ENCODE peak calls at places on chromosomes 3 and 15, in five cellular contexts. V is mesothelial cell of epicardium, H is NB4, M is adrenal gland, I is body of pancreas. Q is an unnamed sample.

GRCh38 chr3:177335728-177336127 is 138.4 kb upstream of the TBL1XR1 start:
- DNase-seq in V (no peak), H (peak; percentile 79), M (no peak), I (no peak), Q (no peak)

GRCh38 chr3:24004171-24004938 is 59.3 kb downstream of the NR1D2 start:
- DNase-seq in V (no peak), H (no peak), M (no peak), I (no peak), Q (no peak)

GRCh38 chr15:49370782-49371181 is 52.3 kb upstream of the FGF7 start:
- DNase-seq in V (no peak), H (peak; percentile 42), M (no peak), I (no peak), Q (no peak)

GRCh38 chr15:97196066-97197027 is 764.2 kb upstream of the ARRDC4 start:
- DNase-seq in V (no peak), H (peak; percentile 20), M (no peak), I (no peak), Q (no peak)

GRCh38 chr3:127139601-127140500 is 53.1 kb upstream of the PRR23E start:
- DNase-seq in V (no peak), H (no peak), M (no peak), I (no peak), Q (no peak)

GRCh38 chr15:42159381-42160015 is 3.1 kb upstream of the PLA2G4F start:
- DNase-seq in V (no peak), H (no peak), M (peak; percentile 59), I (no peak), Q (no peak)

GRCh38 chr15:74176262-74177208 is 3.0 kb downstream of the ISLR start:
- DNase-seq in V (no peak), H (no peak), M (peak; percentile 6), I (peak; percentile 5), Q (no peak)

GRCh38 chr3:148902173-148902791 is 37.2 kb downstream of the CPA3 start:
- DNase-seq in V (no peak), H (no peak), M (no peak), I (no peak), Q (no peak)

GRCh38 chr15:76994971-76995945 is at the start of gene PSTPIP1:
- DNase-seq in V (no peak), H (peak; percentile 92), M (peak; percentile 13), I (no peak), Q (no peak)

GRCh38 chr3:56303508-56303907 is 164.8 kb downstream of the ERC2 start:
- DNase-seq in V (peak; percentile 53), H (peak; percentile 59), M (peak; percentile 15), I (no peak), Q (no peak)

GRCh38 chr3:65833761-65834505 is 204.8 kb downstream of the MAGI1 start:
- DNase-seq in V (no peak), H (no peak), M (no peak), I (no peak), Q (no peak)

GRCh38 chr15:62740141-62741004 is 302.2 kb upstream of the TPM1 start:
- DNase-seq in V (no peak), H (no peak), M (no peak), I (no peak), Q (no peak)

GRCh38 chr3:121976727-121977126 is 45.3 kb downstream of the ILDR1 start:
- DNase-seq in V (no peak), H (no peak), M (no peak), I (no peak), Q (no peak)

GRCh38 chr3:121979734-121980449 is 42.2 kb downstream of the ILDR1 start:
- DNase-seq in V (no peak), H (no peak), M (no peak), I (no peak), Q (no peak)

GRCh38 chr3:121974601-121975111 is 47.4 kb downstream of the ILDR1 start:
- DNase-seq in V (no peak), H (no peak), M (no peak), I (no peak), Q (no peak)

GRCh38 chr3:121979246-121979645 is 42.8 kb downstream of the ILDR1 start:
- DNase-seq in V (no peak), H (no peak), M (no peak), I (no peak), Q (no peak)

GRCh38 chr3:121975702-121976302 is 46.2 kb downstream of the ILDR1 start:
- DNase-seq in V (no peak), H (no peak), M (no peak), I (no peak), Q (no peak)
- TF ChIP-seq CTCF in V (no peak), H (no peak), M (no peak), I (peak; percentile 7), Q (no peak)

DNA sequence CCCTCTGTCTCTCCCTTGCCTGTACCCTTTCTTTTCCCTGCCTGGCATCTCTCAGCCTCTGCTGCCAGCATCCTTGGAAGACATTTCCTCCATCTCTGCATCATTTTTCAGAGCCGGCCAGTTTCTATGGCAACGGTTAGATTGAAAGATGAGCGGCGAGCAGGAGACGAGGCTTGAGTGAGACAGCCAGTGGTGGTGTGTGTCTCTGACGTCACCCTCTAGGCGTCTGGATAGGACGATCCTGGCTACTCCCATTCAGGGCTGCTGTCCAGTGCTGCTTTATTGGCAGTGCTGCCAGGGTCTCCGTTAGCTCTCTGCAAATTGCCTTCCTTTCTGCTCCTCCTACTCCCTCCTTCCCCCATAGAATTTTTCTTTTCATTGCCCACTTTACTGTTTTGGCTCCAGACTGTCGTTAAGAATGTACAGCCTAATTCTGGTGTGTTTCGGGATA is 57.9 kb downstream of the TRAK1 start:
- DNase-seq in V (peak; percentile 61), H (peak; percentile 7), M (peak; percentile 60), I (no peak), Q (no peak)
- TF ChIP-seq CTCF in V (no peak), H (no peak), M (no peak), I (no peak), Q (no peak)

GRCh38 chr15:31605467-31605931 is 278.9 kb downstream of the KLF13 start:
- DNase-seq in V (no peak), H (peak; percentile 16), M (no peak), I (no peak), Q (no peak)
- TF ChIP-seq CTCF in V (no peak), H (peak; percentile 43), M (no peak), I (no peak), Q (peak; percentile 20)

GRCh38 chr3:45321607-45322391 is 66.6 kb upstream of the LARS2 start:
- DNase-seq in V (no peak), H (no peak), M (no peak), I (no peak), Q (no peak)

GRCh38 chr3:45320986-45321385 is 67.4 kb upstream of the LARS2 start:
- DNase-seq in V (no peak), H (no peak), M (no peak), I (no peak), Q (no peak)

GRCh38 chr3:45319231-45320085 is 68.9 kb upstream of the LARS2 start:
- DNase-seq in V (no peak), H (no peak), M (no peak), I (no peak), Q (no peak)

GRCh38 chr3:45325676-45326075 is 62.7 kb upstream of the LARS2 start:
- DNase-seq in V (no peak), H (no peak), M (no peak), I (no peak), Q (no peak)

GRCh38 chr3:45322616-45323015 is 65.8 kb upstream of the LARS2 start:
- DNase-seq in V (no peak), H (no peak), M (no peak), I (no peak), Q (no peak)
- TF ChIP-seq CTCF in V (no peak), H (no peak), M (no peak), I (no peak), Q (no peak)

GRCh38 chr3:32405711-32406323 is 14.2 kb downstream of the CMTM7 start:
- DNase-seq in V (no peak), H (no peak), M (no peak), I (no peak), Q (no peak)
- TF ChIP-seq CTCF in V (no peak), H (no peak), M (no peak), I (peak; percentile 14), Q (no peak)

GRCh38 chr15:25691544-25692430 is 171.3 kb downstream of the ATP10A start:
- DNase-seq in V (no peak), H (peak; percentile 17), M (no peak), I (no peak), Q (no peak)
- TF ChIP-seq CTCF in V (no peak), H (peak; percentile 25), M (no peak), I (peak; percentile 8), Q (peak; percentile 43)

GRCh38 chr3:42578054-42578453 is 3.7 kb downstream of the SEC22C start:
- DNase-seq in V (no peak), H (no peak), M (no peak), I (no peak), Q (no peak)

GRCh38 chr3:42569743-42570142 is 12.0 kb downstream of the SEC22C start:
- DNase-seq in V (no peak), H (no peak), M (no peak), I (no peak), Q (no peak)

GRCh38 chr3:42575137-42575741 is 6.5 kb downstream of the SEC22C start:
- DNase-seq in V (no peak), H (no peak), M (no peak), I (no peak), Q (no peak)

DNA sequence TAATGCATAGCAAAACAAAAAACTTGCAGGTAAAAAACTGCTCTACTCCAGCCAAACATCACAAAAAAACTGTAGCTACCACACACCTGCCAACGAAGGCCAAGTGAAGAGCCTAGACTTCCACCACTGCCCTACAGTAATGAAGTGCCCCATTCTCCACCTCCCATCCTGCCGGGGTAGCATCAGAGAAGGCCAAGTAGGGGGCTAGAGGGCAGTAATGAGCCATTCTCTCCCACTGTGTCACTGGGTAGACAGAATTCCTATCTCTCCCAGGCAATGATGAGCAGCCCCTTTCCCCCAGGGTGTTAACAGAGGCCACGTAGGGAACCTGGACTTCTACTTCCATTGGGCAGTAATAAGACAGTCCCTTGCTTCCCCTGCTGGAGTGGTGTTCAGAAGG is 9.5 kb downstream of the SEC22C start:
- DNase-seq in V (no peak), H (peak; percentile 41), M (no peak), I (peak; percentile 26), Q (no peak)
- TF ChIP-seq CTCF in V (no peak), H (peak; percentile 72), M (no peak), I (peak; percentile 17), Q (peak; percentile 70)

DNA sequence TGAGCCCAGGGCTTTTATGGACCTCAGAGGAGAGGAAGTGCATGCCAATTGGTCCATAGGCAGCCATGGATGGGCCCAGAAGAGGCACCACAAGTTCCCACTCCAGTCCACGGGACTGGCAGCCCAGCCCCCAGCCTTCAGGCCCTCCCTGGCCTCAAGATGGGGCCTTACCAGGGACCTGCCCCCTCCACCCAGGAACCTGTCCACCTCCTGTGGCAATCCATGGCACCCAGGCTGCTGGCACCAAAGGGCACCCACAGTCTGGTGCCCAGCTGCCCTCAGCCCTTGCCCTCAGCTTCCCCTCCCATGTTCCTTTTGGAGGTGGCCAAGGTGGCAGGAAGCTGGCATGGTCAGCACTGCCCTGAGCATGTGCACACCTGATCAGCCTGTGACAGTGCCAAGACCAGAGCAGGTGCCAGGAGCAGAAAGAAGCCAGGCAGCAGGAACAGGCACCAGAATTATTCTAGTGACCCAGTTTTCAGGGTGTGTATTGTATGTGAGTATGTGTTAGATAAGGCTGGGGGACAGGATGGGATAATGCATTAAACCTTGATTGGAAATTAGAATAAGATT is 415.0 kb downstream of the NTRK3 start:
- DNase-seq in V (no peak), H (no peak), M (no peak), I (no peak), Q (no peak)
- TF ChIP-seq CTCF in V (no peak), H (no peak), M (no peak), I (no peak), Q (no peak)

Q was measured in D721Med.